ENCODE peak calls at places on chromosomes 4 and X, in four cellular contexts. I, E, L and P are unnamed samples.

GRCh38 chr4:92791876-92792490 is 488.2 kb downstream of the GRID2 start:
- DNase-seq in I (no peak), E (no peak), L (no peak), P (no peak)

GRCh38 chr4:41887821-41888699 is 47.2 kb upstream of the TMEM33 start:
- DNase-seq in I (no peak), E (no peak), L (peak), P (no peak)

GRCh38 chr4:81714251-81714650 is 242.5 kb upstream of the RASGEF1B start:
- DNase-seq in I (no peak), E (no peak), L (no peak), P (no peak)

GRCh38 chr4:1171306-1172227 is 816 bp downstream of the SPON2 start:
- DNase-seq in I (no peak), E (no peak), L (no peak), P (no peak)

GRCh38 chr4:42596918-42597317 is 60.0 kb downstream of the ATP8A1 start:
- DNase-seq in I (no peak), E (no peak), L (no peak), P (no peak)

GRCh38 chrX:12887767-12888166 is 18.7 kb upstream of the TLR8 start:
- DNase-seq in I (no peak), E (no peak), L (no peak), P (no peak)

GRCh38 chrX:39212456-39212855 is 411.2 kb downstream of the MID1IP1 start:
- DNase-seq in I (no peak), E (no peak), L (no peak), P (no peak)

GRCh38 chrX:87516716-87517115 is 886 bp upstream of the KLHL4 start:
- DNase-seq in I (no peak), E (no peak), L (peak), P (no peak)

GRCh38 chr4:19213388-19213787 is 1038.3 kb upstream of the SLIT2 start:
- DNase-seq in I (no peak), E (peak), L (peak), P (no peak)

GRCh38 chrX:46913710-46914109 is 1.5 kb downstream of the JADE3 start:
- DNase-seq in I (no peak), E (peak), L (no peak), P (no peak)

GRCh38 chr4:145815626-145816025 is 123.0 kb downstream of the ZNF827 start:
- DNase-seq in I (no peak), E (no peak), L (peak), P (no peak)

GRCh38 chrX:14697453-14697852 is 168.1 kb downstream of the GLRA2 start:
- DNase-seq in I (no peak), E (peak), L (no peak), P (no peak)

GRCh38 chr4:146029147-146029546 is 90.5 kb upstream of the ZNF827 start:
- DNase-seq in I (no peak), E (no peak), L (peak), P (no peak)